ENCODE peak calls at places on chromosomes 16 and 17, in eight cellular contexts. W is OCI-LY7, X is AG04450, R is body of pancreas, E is left ventricle myocardium inferior, L is A549, H is Panc1, G is cardiac muscle cell. C is an unnamed sample.

GRCh38 chr16:75254359-75254837 is 3.0 kb upstream of the BCAR1 start:
- DNase-seq in W (no peak), X (no peak), R (peak), E (no peak), L (peak), H (no peak), G (peak), C (peak)

GRCh38 chr16:25260416-25260815 is 2.8 kb upstream of the ZKSCAN2 start:
- DNase-seq in W (no peak), X (no peak), R (no peak), E (no peak), L (no peak), H (no peak), G (no peak), C (no peak)

GRCh38 chr17:82848022-82848592 is 8.3 kb upstream of the ZNF750 start:
- DNase-seq in W (no peak), X (peak), R (peak), E (no peak), L (no peak), H (no peak), G (no peak), C (peak)

GRCh38 chr17:83055911-83056582 is 23.4 kb upstream of the METRNL start:
- DNase-seq in W (no peak), X (peak), R (no peak), E (peak), L (peak), H (no peak), G (peak), C (peak)

GRCh38 chr17:81139428-81139827 is 25.9 kb upstream of the PVALEF start:
- DNase-seq in W (no peak), X (no peak), R (no peak), E (no peak), L (no peak), H (no peak), G (no peak), C (no peak)

GRCh38 chr16:26614102-26614864 is 452.4 kb upstream of the C16orf82 start:
- DNase-seq in W (peak), X (no peak), R (no peak), E (no peak), L (no peak), H (no peak), G (no peak), C (no peak)

GRCh38 chr17:71764507-71764906 is 356.3 kb upstream of the SOX9 start:
- DNase-seq in W (peak), X (no peak), R (peak), E (no peak), L (peak), H (no peak), G (peak), C (no peak)

GRCh38 chr16:89159174-89159849 is 12.2 kb upstream of the CDH15 start:
- DNase-seq in W (no peak), X (no peak), R (no peak), E (no peak), L (no peak), H (no peak), G (no peak), C (no peak)

GRCh38 chr16:86089986-86090385 is 191.0 kb downstream of the IRF8 start:
- DNase-seq in W (peak), X (no peak), R (no peak), E (no peak), L (no peak), H (no peak), G (no peak), C (no peak)

GRCh38 chr16:81440888-81441663 is 3.5 kb upstream of the CMIP start:
- DNase-seq in W (no peak), X (no peak), R (no peak), E (no peak), L (no peak), H (no peak), G (no peak), C (no peak)

GRCh38 chr16:1877089-1877488 is 5.1 kb upstream of the MEIOB start:
- DNase-seq in W (no peak), X (no peak), R (no peak), E (no peak), L (no peak), H (no peak), G (no peak), C (no peak)

GRCh38 chr17:43588664-43589435 is 42.7 kb upstream of the ETV4 start:
- DNase-seq in W (no peak), X (no peak), R (no peak), E (no peak), L (no peak), H (no peak), G (no peak), C (no peak)

GRCh38 chr16:55089600-55089999 is 158.9 kb downstream of the IRX5 start:
- DNase-seq in W (no peak), X (no peak), R (no peak), E (no peak), L (no peak), H (no peak), G (no peak), C (no peak)

GRCh38 chr17:82913304-82914043 is 73.7 kb upstream of the ZNF750 start:
- DNase-seq in W (no peak), X (no peak), R (no peak), E (no peak), L (peak), H (no peak), G (no peak), C (no peak)

GRCh38 chr16:57372372-57373116 is at the start of gene CX3CL1:
- DNase-seq in W (no peak), X (no peak), R (peak), E (peak), L (no peak), H (no peak), G (peak), C (peak)
- H3K4me3 ChIP-seq in W (no peak), X (peak), R (no peak), E (peak), L (no peak), H (peak), G (no peak), C (no peak)

GRCh38 chr17:58631523-58632323 is 60.1 kb downstream of the TEX14 start:
- DNase-seq in W (peak), X (peak), R (peak), E (peak), L (peak), H (peak), G (peak), C (peak)
- TF ChIP-seq CTCF in W (peak), X (peak), R (no peak), E (peak), L (peak), H (no peak), G (peak), C (peak)

DNA sequence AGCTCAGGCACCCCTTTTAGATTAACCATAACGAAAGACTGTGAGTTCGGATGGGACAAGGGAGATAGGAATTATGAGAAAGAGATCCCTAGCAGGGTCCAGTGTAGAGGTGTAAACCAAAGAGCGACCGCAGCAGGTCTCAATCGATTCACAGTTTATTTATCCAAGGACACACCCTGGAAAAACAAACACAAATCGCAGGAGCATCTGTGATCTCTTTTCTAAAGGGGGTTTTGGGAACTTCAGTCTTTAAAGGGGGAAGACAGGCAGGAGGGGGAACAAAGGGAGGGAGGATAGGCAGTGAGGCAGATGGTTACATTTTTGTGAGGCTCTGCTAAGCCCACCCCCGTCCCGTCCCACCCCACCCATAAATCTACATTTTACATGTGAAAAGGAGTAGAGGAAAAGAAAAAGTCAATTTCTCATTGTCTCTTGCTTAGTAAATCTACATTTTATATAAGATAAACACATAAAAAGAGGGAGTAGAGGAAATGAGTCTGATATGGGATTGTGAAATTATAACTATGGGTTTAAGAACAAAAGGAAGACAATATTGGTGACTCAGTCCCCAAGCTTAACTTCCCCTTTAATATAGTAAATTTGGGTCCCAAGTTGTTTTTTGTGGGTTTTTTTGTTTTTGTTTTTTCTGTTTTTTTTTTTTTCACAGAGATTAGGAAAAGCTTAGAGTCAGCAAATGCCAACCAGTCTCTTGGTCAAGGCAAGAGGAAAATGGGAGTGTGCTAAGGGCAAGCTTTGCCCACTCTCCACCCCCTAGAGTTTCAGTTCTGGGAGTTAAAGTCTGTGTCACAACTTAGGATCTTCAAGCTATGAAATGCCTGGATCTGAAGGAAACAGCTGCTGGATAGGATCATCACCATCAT is 161.0 kb upstream of the CDH5 start:
- DNase-seq in W (no peak), X (no peak), R (peak), E (no peak), L (no peak), H (no peak), G (peak), C (no peak)
- H3K4me3 ChIP-seq in W (no peak), X (no peak), R (no peak), E (no peak), L (no peak), H (no peak), G (no peak), C (no peak)

DNA sequence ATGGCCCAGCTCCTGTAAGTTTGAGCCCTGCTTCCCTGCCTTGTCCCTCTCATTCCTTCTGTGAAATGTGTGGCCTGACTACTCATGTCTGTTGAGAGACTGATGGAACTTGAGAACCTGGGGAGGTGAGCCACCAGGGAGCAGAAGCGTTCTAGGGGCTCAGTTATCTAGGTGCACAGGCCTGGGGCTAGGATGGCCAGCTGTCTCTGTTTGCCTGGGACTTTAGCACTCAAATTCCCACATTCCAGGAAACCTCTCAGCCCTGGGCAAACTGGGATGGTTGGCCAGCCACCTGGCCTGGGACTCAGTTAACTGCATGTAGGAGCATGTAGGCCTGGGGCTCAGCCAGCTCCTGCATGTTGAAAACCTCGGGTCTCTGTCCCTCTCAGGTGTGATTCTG is 9.3 kb upstream of the EPN3 start:
- DNase-seq in W (no peak), X (no peak), R (no peak), E (no peak), L (no peak), H (no peak), G (no peak), C (no peak)
- TF ChIP-seq CTCF in W (no peak), X (no peak), R (no peak), E (no peak), L (no peak), H (no peak), G (no peak), C (no peak)

DNA sequence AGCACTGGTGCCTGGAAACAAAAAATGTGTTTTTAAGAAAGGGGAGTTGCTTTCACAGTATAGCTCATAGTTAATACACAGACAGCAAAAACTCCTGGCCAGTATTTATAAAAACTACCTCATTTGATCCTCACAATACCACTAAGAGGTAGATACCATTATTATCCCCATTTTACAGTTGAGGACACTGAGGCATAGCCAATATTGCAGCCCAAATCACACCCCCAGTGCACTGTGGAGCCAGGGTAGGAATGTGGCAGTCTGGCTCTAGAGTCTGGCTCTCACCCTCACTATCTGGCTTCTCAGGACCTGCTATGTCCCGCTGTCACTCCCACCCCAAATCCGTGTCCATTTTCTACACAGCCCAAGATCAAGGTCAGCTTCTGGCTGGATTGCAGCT is 2.6 kb downstream of the ARHGAP23 start:
- DNase-seq in W (no peak), X (no peak), R (no peak), E (no peak), L (no peak), H (no peak), G (no peak), C (no peak)
- H3K4me3 ChIP-seq in W (no peak), X (peak), R (no peak), E (peak), L (no peak), H (no peak), G (no peak), C (no peak)

GRCh38 chr17:42180411-42180921 is 476 bp downstream of the KCNH4 start:
- DNase-seq in W (no peak), X (no peak), R (no peak), E (no peak), L (no peak), H (no peak), G (no peak), C (no peak)

GRCh38 chr17:42179335-42179734 is 1.6 kb downstream of the KCNH4 start:
- DNase-seq in W (no peak), X (no peak), R (no peak), E (no peak), L (no peak), H (no peak), G (no peak), C (no peak)

GRCh38 chr17:42179911-42180410 is 981 bp downstream of the KCNH4 start:
- DNase-seq in W (peak), X (no peak), R (peak), E (peak), L (peak), H (no peak), G (peak), C (peak)

GRCh38 chr17:42181851-42182207 is 887 bp upstream of the KCNH4 start:
- DNase-seq in W (no peak), X (no peak), R (no peak), E (no peak), L (no peak), H (no peak), G (no peak), C (no peak)

GRCh38 chr17:42180922-42181850 is at the start of gene KCNH4:
- DNase-seq in W (peak), X (peak), R (peak), E (peak), L (peak), H (no peak), G (peak), C (peak)
- TF ChIP-seq CTCF in W (peak), X (peak), R (peak), E (peak), L (peak), H (peak), G (peak), C (peak)

GRCh38 chr16:11152205-11152604 is 103.8 kb downstream of the SOCS1 start:
- DNase-seq in W (no peak), X (no peak), R (no peak), E (no peak), L (no peak), H (no peak), G (no peak), C (no peak)
- H3K4me3 ChIP-seq in W (no peak), X (no peak), R (no peak), E (no peak), L (no peak), H (no peak), G (no peak), C (no peak)

C was measured in AG10803.